ENCODE peak calls at places on chromosomes 7 and 10, in nine cellular contexts. One of them, this sample, is unnamed. For H3K27me3, the result is how much of the 10 kb centered on the place peaks cover.

GRCh38 chr7:131012477-131013031 is 278.5 kb upstream of the KLF14 start:
- DNase-seq in HCT116: no peak
- DNase-seq in effector memory CD4-positive, alpha-beta T cell: no peak
- DNase-seq in GM23248: peak
- DNase-seq in tibial artery: no peak
- DNase-seq in H1: no peak
- DNase-seq in psoas muscle: no peak
- DNase-seq in aorta: no peak
- DNase-seq in fibroblast of lung: no peak
- DNase-seq in this sample: no peak

GRCh38 chr7:105246195-105247078 is 142.3 kb downstream of the SRPK2 start:
- DNase-seq in HCT116: no peak
- DNase-seq in effector memory CD4-positive, alpha-beta T cell: no peak
- DNase-seq in aorta: no peak
- DNase-seq in H1: no peak
- DNase-seq in tibial artery: no peak
- DNase-seq in GM23248: no peak
- DNase-seq in fibroblast of lung: no peak
- DNase-seq in psoas muscle: no peak
- DNase-seq in this sample: no peak

GRCh38 chr10:22704348-22705341 is 9.7 kb downstream of the PIP4K2A start:
- DNase-seq in effector memory CD4-positive, alpha-beta T cell: no peak
- DNase-seq in HCT116: no peak
- DNase-seq in fibroblast of lung: no peak
- DNase-seq in H1: no peak
- DNase-seq in tibial artery: no peak
- DNase-seq in GM23248: no peak
- DNase-seq in psoas muscle: no peak
- DNase-seq in aorta: no peak
- DNase-seq in this sample: no peak

GRCh38 chr7:30791126-30791525 is 19.9 kb downstream of the MINDY4 start:
- DNase-seq in tibial artery: no peak
- DNase-seq in psoas muscle: no peak
- DNase-seq in GM23248: no peak
- DNase-seq in H1: no peak
- DNase-seq in aorta: no peak
- DNase-seq in HCT116: no peak
- DNase-seq in fibroblast of lung: no peak
- DNase-seq in effector memory CD4-positive, alpha-beta T cell: no peak
- DNase-seq in this sample: no peak

GRCh38 chr7:1645071-1646015 is 24.7 kb upstream of the ELFN1 start:
- DNase-seq in H1: no peak
- DNase-seq in effector memory CD4-positive, alpha-beta T cell: no peak
- DNase-seq in psoas muscle: no peak
- DNase-seq in tibial artery: no peak
- DNase-seq in GM23248: no peak
- DNase-seq in fibroblast of lung: no peak
- DNase-seq in aorta: no peak
- DNase-seq in HCT116: no peak
- DNase-seq in this sample: no peak

GRCh38 chr10:89302628-89303027 is 782 bp downstream of the IFIT2 start:
- DNase-seq in GM23248: peak
- DNase-seq in aorta: no peak
- DNase-seq in effector memory CD4-positive, alpha-beta T cell: no peak
- DNase-seq in psoas muscle: no peak
- DNase-seq in HCT116: no peak
- DNase-seq in tibial artery: no peak
- DNase-seq in H1: no peak
- DNase-seq in fibroblast of lung: no peak
- DNase-seq in this sample: no peak

GRCh38 chr7:135100856-135101255 is 47.0 kb upstream of the TMEM140 start:
- DNase-seq in tibial artery: no peak
- DNase-seq in effector memory CD4-positive, alpha-beta T cell: no peak
- DNase-seq in H1: no peak
- DNase-seq in fibroblast of lung: peak
- DNase-seq in psoas muscle: no peak
- DNase-seq in GM23248: peak
- DNase-seq in aorta: no peak
- DNase-seq in HCT116: no peak
- DNase-seq in this sample: no peak

GRCh38 chr10:117112220-117112619 is 25.9 kb downstream of the VAX1 start:
- DNase-seq in H1: no peak
- DNase-seq in tibial artery: no peak
- DNase-seq in effector memory CD4-positive, alpha-beta T cell: no peak
- DNase-seq in fibroblast of lung: no peak
- DNase-seq in HCT116: peak
- DNase-seq in GM23248: peak
- DNase-seq in aorta: no peak
- DNase-seq in psoas muscle: no peak
- DNase-seq in this sample: no peak

GRCh38 chr7:108570146-108570755 is 577 bp downstream of the DNAJB9 start:
- DNase-seq in aorta: no peak
- DNase-seq in HCT116: peak
- DNase-seq in fibroblast of lung: peak
- DNase-seq in psoas muscle: peak
- DNase-seq in effector memory CD4-positive, alpha-beta T cell: peak
- DNase-seq in H1: no peak
- DNase-seq in tibial artery: peak
- DNase-seq in GM23248: peak
- DNase-seq in this sample: peak

GRCh38 chr7:30170460-30171197 is 35.8 kb downstream of the MTURN start:
- DNase-seq in aorta: no peak
- DNase-seq in effector memory CD4-positive, alpha-beta T cell: no peak
- DNase-seq in HCT116: no peak
- DNase-seq in fibroblast of lung: no peak
- DNase-seq in GM23248: peak
- DNase-seq in psoas muscle: no peak
- DNase-seq in H1: no peak
- DNase-seq in tibial artery: no peak
- DNase-seq in this sample: no peak

GRCh38 chr7:95619517-95619916 is 23.2 kb upstream of the PDK4 start:
- DNase-seq in GM23248: no peak
- DNase-seq in tibial artery: no peak
- DNase-seq in fibroblast of lung: no peak
- DNase-seq in H1: no peak
- DNase-seq in effector memory CD4-positive, alpha-beta T cell: no peak
- DNase-seq in psoas muscle: no peak
- DNase-seq in HCT116: no peak
- DNase-seq in aorta: no peak
- DNase-seq in this sample: no peak

GRCh38 chr10:98433881-98434732 is 12.6 kb downstream of the HPS1 start:
- DNase-seq in effector memory CD4-positive, alpha-beta T cell: no peak
- DNase-seq in psoas muscle: no peak
- DNase-seq in H1: no peak
- DNase-seq in HCT116: no peak
- DNase-seq in fibroblast of lung: peak
- DNase-seq in GM23248: peak
- DNase-seq in tibial artery: no peak
- DNase-seq in aorta: no peak
- DNase-seq in this sample: no peak

GRCh38 chr10:93600861-93601773 is at the start of gene RBP4:
- DNase-seq in psoas muscle: peak
- DNase-seq in HCT116: no peak
- DNase-seq in tibial artery: no peak
- DNase-seq in H1: no peak
- DNase-seq in aorta: peak
- DNase-seq in effector memory CD4-positive, alpha-beta T cell: no peak
- DNase-seq in GM23248: peak
- DNase-seq in fibroblast of lung: peak
- DNase-seq in this sample: no peak

GRCh38 chr7:129089521-129090212 is 34.8 kb upstream of the TNPO3 start:
- DNase-seq in fibroblast of lung: no peak
- DNase-seq in psoas muscle: no peak
- DNase-seq in tibial artery: no peak
- DNase-seq in HCT116: no peak
- DNase-seq in GM23248: peak
- DNase-seq in H1: no peak
- DNase-seq in aorta: no peak
- DNase-seq in effector memory CD4-positive, alpha-beta T cell: no peak
- DNase-seq in this sample: no peak

GRCh38 chr7:139108256-139109187 is 998 bp downstream of the ZC3HAV1 start:
- DNase-seq in effector memory CD4-positive, alpha-beta T cell: no peak
- DNase-seq in psoas muscle: no peak
- DNase-seq in aorta: peak
- DNase-seq in HCT116: no peak
- DNase-seq in tibial artery: peak
- DNase-seq in fibroblast of lung: peak
- DNase-seq in GM23248: peak
- DNase-seq in H1: no peak
- DNase-seq in this sample: no peak

GRCh38 chr10:96280859-96281258 is 9.5 kb upstream of the BLNK start:
- DNase-seq in effector memory CD4-positive, alpha-beta T cell: no peak
- DNase-seq in H1: no peak
- DNase-seq in fibroblast of lung: no peak
- DNase-seq in tibial artery: no peak
- DNase-seq in aorta: no peak
- DNase-seq in GM23248: no peak
- DNase-seq in HCT116: no peak
- DNase-seq in psoas muscle: no peak
- DNase-seq in this sample: no peak

GRCh38 chr10:96285331-96285752 is 14.0 kb upstream of the BLNK start:
- DNase-seq in aorta: no peak
- DNase-seq in psoas muscle: no peak
- DNase-seq in H1: no peak
- DNase-seq in HCT116: no peak
- DNase-seq in GM23248: no peak
- DNase-seq in fibroblast of lung: no peak
- DNase-seq in effector memory CD4-positive, alpha-beta T cell: no peak
- DNase-seq in tibial artery: no peak
- DNase-seq in this sample: no peak

GRCh38 chr10:96283756-96284155 is 12.4 kb upstream of the BLNK start:
- DNase-seq in effector memory CD4-positive, alpha-beta T cell: no peak
- DNase-seq in H1: no peak
- DNase-seq in fibroblast of lung: no peak
- DNase-seq in tibial artery: no peak
- DNase-seq in GM23248: no peak
- DNase-seq in HCT116: no peak
- DNase-seq in psoas muscle: no peak
- DNase-seq in aorta: no peak
- DNase-seq in this sample: no peak

GRCh38 chr10:96281444-96282029 is 10.2 kb upstream of the BLNK start:
- DNase-seq in HCT116: no peak
- DNase-seq in aorta: no peak
- DNase-seq in effector memory CD4-positive, alpha-beta T cell: no peak
- DNase-seq in psoas muscle: no peak
- DNase-seq in GM23248: no peak
- DNase-seq in fibroblast of lung: no peak
- DNase-seq in tibial artery: no peak
- DNase-seq in H1: no peak
- DNase-seq in this sample: no peak

DNA sequence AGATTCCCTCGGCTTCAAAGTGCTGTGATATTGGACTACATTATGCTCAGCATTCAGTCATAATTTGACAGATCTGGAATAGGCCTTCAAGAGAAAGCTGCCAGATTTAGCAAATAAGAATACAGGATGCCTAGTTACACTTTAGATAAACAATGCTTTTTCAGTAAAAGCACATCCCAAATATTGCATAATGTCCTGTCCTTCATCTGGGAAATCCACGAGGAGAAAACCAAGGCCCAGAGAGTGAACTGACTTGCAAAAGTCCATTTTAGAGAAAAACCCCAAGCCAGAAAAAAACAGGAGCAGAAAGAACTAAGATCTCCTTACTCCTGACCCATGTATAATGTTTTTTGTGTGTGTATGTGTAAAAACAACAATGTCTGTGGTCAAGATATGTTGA is 12.0 kb upstream of the BLNK start:
- DNase-seq in H1: no peak
- DNase-seq in HCT116: no peak
- DNase-seq in GM23248: no peak
- DNase-seq in fibroblast of lung: no peak
- DNase-seq in tibial artery: no peak
- DNase-seq in aorta: no peak
- DNase-seq in psoas muscle: no peak
- DNase-seq in effector memory CD4-positive, alpha-beta T cell: no peak
- DNase-seq in this sample: no peak
- H3K27me3 ChIP-seq in H1: under half
- H3K27me3 ChIP-seq in HCT116: under half
- H3K27me3 ChIP-seq in GM23248: under half
- H3K27me3 ChIP-seq in fibroblast of lung: under half
- H3K27me3 ChIP-seq in tibial artery: under half
- H3K27me3 ChIP-seq in aorta: under half
- H3K27me3 ChIP-seq in psoas muscle: under half
- H3K27me3 ChIP-seq in effector memory CD4-positive, alpha-beta T cell: under half
- H3K27me3 ChIP-seq in this sample: under half

DNA sequence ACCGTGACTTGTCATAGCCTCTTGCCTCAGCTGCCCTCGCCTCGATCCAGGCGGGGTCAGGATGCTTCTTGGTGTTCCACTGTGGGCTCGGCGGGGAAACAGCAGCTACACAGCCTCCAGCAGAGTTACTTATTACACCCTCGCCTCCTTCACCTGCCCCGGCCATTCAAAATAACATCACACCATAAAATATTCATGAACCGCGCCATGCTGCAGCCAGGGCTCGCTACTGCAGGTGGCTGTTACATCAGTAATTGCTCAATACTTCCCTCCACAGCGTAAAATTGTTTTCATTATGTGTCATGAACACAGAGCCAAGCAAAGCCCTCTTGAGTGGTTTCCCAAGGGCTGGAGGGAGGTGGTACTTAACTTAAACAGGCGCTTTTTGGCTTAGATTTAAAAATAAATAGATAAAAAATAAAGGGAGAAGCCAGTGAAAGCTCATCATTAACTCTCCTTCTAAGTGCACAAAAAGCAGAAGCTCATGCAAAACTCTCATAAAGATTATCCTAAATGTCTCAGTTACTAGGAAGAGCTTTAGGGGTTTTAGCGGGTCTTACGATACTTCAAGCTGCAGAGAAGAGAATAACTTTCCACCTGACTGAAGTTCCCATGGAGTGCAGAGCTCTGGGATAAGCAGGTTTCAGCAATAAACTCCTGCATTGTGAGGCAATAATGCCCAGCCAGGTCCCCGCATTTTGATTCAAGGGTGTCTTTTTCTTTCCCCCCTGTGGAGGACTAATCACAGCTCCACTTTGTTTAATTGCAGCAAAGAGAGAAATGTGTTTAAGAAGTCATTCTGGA is 241.7 kb upstream of the SP8 start:
- DNase-seq in aorta: no peak
- DNase-seq in HCT116: no peak
- DNase-seq in H1: no peak
- DNase-seq in psoas muscle: no peak
- DNase-seq in tibial artery: peak
- DNase-seq in effector memory CD4-positive, alpha-beta T cell: no peak
- DNase-seq in fibroblast of lung: peak
- DNase-seq in GM23248: peak
- DNase-seq in this sample: no peak
- H3K4me3 ChIP-seq in aorta: no peak
- H3K4me3 ChIP-seq in HCT116: no peak
- H3K4me3 ChIP-seq in H1: no peak
- H3K4me3 ChIP-seq in psoas muscle: no peak
- H3K4me3 ChIP-seq in tibial artery: no peak
- H3K4me3 ChIP-seq in effector memory CD4-positive, alpha-beta T cell: no peak
- H3K4me3 ChIP-seq in fibroblast of lung: no peak
- H3K4me3 ChIP-seq in GM23248: no peak
- H3K4me3 ChIP-seq in this sample: no peak

GRCh38 chr10:100653238-100653956 is 92.0 kb upstream of the PAX2 start:
- DNase-seq in aorta: no peak
- DNase-seq in HCT116: no peak
- DNase-seq in H1: no peak
- DNase-seq in tibial artery: no peak
- DNase-seq in psoas muscle: no peak
- DNase-seq in GM23248: no peak
- DNase-seq in effector memory CD4-positive, alpha-beta T cell: no peak
- DNase-seq in fibroblast of lung: no peak
- DNase-seq in this sample: no peak
- H3K27me3 ChIP-seq in aorta: under half
- H3K27me3 ChIP-seq in HCT116: under half
- H3K27me3 ChIP-seq in H1: half or more
- H3K27me3 ChIP-seq in tibial artery: half or more
- H3K27me3 ChIP-seq in psoas muscle: under half
- H3K27me3 ChIP-seq in GM23248: half or more
- H3K27me3 ChIP-seq in effector memory CD4-positive, alpha-beta T cell: under half
- H3K27me3 ChIP-seq in fibroblast of lung: under half
- H3K27me3 ChIP-seq in this sample: under half

GRCh38 chr7:23273141-23273599 is 26.0 kb upstream of the MALSU1 start:
- DNase-seq in H1: peak
- DNase-seq in fibroblast of lung: peak
- DNase-seq in effector memory CD4-positive, alpha-beta T cell: peak
- DNase-seq in psoas muscle: peak
- DNase-seq in aorta: peak
- DNase-seq in HCT116: peak
- DNase-seq in tibial artery: peak
- DNase-seq in GM23248: peak
- DNase-seq in this sample: peak
- H3K4me3 ChIP-seq in H1: no peak
- H3K4me3 ChIP-seq in fibroblast of lung: no peak
- H3K4me3 ChIP-seq in effector memory CD4-positive, alpha-beta T cell: no peak
- H3K4me3 ChIP-seq in psoas muscle: peak
- H3K4me3 ChIP-seq in aorta: no peak
- H3K4me3 ChIP-seq in HCT116: peak
- H3K4me3 ChIP-seq in tibial artery: no peak
- H3K4me3 ChIP-seq in GM23248: no peak
- H3K4me3 ChIP-seq in this sample: no peak